ENCODE peak calls at places on chromosomes 1 and 21, in six cellular contexts. One of them, this sample, is unnamed.

GRCh38 chr21:36966846-36967657 is 583 bp upstream of the HLCS start:
- DNase-seq in mucosa of descending colon: no peak
- DNase-seq in CD8-positive, alpha-beta memory T cell: no peak
- DNase-seq in NCI-H2227 treated with DMSO at 0.1 percent for 48 hours: peak
- DNase-seq in MCF 10A: peak
- DNase-seq in GM03348: no peak
- DNase-seq in this sample: peak

GRCh38 chr1:108199231-108199657 is 899 bp downstream of the SLC25A24 start:
- DNase-seq in GM03348: peak
- DNase-seq in NCI-H2227 treated with DMSO at 0.1 percent for 48 hours: peak
- DNase-seq in MCF 10A: peak
- DNase-seq in CD8-positive, alpha-beta memory T cell: no peak
- DNase-seq in mucosa of descending colon: no peak
- DNase-seq in this sample: peak

GRCh38 chr1:203140743-203141520 is 13.4 kb downstream of the ADORA1 start:
- DNase-seq in GM03348: no peak
- DNase-seq in NCI-H2227 treated with DMSO at 0.1 percent for 48 hours: no peak
- DNase-seq in mucosa of descending colon: no peak
- DNase-seq in CD8-positive, alpha-beta memory T cell: no peak
- DNase-seq in MCF 10A: no peak
- DNase-seq in this sample: no peak

GRCh38 chr1:174713796-174714195 is 266.0 kb downstream of the GPR52 start:
- DNase-seq in mucosa of descending colon: no peak
- DNase-seq in MCF 10A: no peak
- DNase-seq in NCI-H2227 treated with DMSO at 0.1 percent for 48 hours: no peak
- DNase-seq in GM03348: no peak
- DNase-seq in CD8-positive, alpha-beta memory T cell: no peak
- DNase-seq in this sample: peak

GRCh38 chr21:42228709-42229220 is 9.8 kb downstream of the ABCG1 start:
- DNase-seq in GM03348: no peak
- DNase-seq in NCI-H2227 treated with DMSO at 0.1 percent for 48 hours: no peak
- DNase-seq in MCF 10A: no peak
- DNase-seq in mucosa of descending colon: no peak
- DNase-seq in CD8-positive, alpha-beta memory T cell: no peak
- DNase-seq in this sample: no peak

GRCh38 chr1:247935781-247936180 is 11.1 kb downstream of the OR2AJ1 start:
- DNase-seq in CD8-positive, alpha-beta memory T cell: no peak
- DNase-seq in MCF 10A: no peak
- DNase-seq in NCI-H2227 treated with DMSO at 0.1 percent for 48 hours: no peak
- DNase-seq in mucosa of descending colon: no peak
- DNase-seq in GM03348: no peak
- DNase-seq in this sample: no peak

GRCh38 chr1:213231795-213232231 is 180.8 kb downstream of the RPS6KC1 start:
- DNase-seq in NCI-H2227 treated with DMSO at 0.1 percent for 48 hours: peak
- DNase-seq in mucosa of descending colon: no peak
- DNase-seq in GM03348: no peak
- DNase-seq in CD8-positive, alpha-beta memory T cell: no peak
- DNase-seq in MCF 10A: no peak
- DNase-seq in this sample: peak

GRCh38 chr1:91015358-91015780 is 6.5 kb downstream of the ZNF644 start:
- DNase-seq in MCF 10A: no peak
- DNase-seq in NCI-H2227 treated with DMSO at 0.1 percent for 48 hours: no peak
- DNase-seq in mucosa of descending colon: no peak
- DNase-seq in GM03348: no peak
- DNase-seq in CD8-positive, alpha-beta memory T cell: no peak
- DNase-seq in this sample: peak

GRCh38 chr1:25502957-25503356 is 40.4 kb upstream of the LDLRAP1 start:
- DNase-seq in mucosa of descending colon: no peak
- DNase-seq in NCI-H2227 treated with DMSO at 0.1 percent for 48 hours: no peak
- DNase-seq in MCF 10A: no peak
- DNase-seq in GM03348: peak
- DNase-seq in CD8-positive, alpha-beta memory T cell: no peak
- DNase-seq in this sample: no peak

GRCh38 chr1:40477680-40478057 is 579 bp downstream of the ZFP69 start:
- DNase-seq in MCF 10A: no peak
- DNase-seq in GM03348: peak
- DNase-seq in NCI-H2227 treated with DMSO at 0.1 percent for 48 hours: peak
- DNase-seq in CD8-positive, alpha-beta memory T cell: no peak
- DNase-seq in mucosa of descending colon: no peak
- DNase-seq in this sample: peak

GRCh38 chr1:64163972-64164371 is 39.5 kb upstream of the UBE2U start:
- DNase-seq in CD8-positive, alpha-beta memory T cell: no peak
- DNase-seq in MCF 10A: peak
- DNase-seq in GM03348: peak
- DNase-seq in mucosa of descending colon: no peak
- DNase-seq in NCI-H2227 treated with DMSO at 0.1 percent for 48 hours: peak
- DNase-seq in this sample: peak

GRCh38 chr21:38126677-38127271 is 130.0 kb upstream of the KCNJ15 start:
- DNase-seq in GM03348: peak
- DNase-seq in MCF 10A: peak
- DNase-seq in CD8-positive, alpha-beta memory T cell: no peak
- DNase-seq in NCI-H2227 treated with DMSO at 0.1 percent for 48 hours: no peak
- DNase-seq in mucosa of descending colon: no peak
- DNase-seq in this sample: peak

GRCh38 chr1:193706763-193707162 is 520.4 kb upstream of the B3GALT2 start:
- DNase-seq in NCI-H2227 treated with DMSO at 0.1 percent for 48 hours: no peak
- DNase-seq in mucosa of descending colon: no peak
- DNase-seq in GM03348: no peak
- DNase-seq in CD8-positive, alpha-beta memory T cell: no peak
- DNase-seq in MCF 10A: no peak
- DNase-seq in this sample: no peak

GRCh38 chr1:160267284-160267991 is 5.1 kb upstream of the DCAF8 start:
- DNase-seq in mucosa of descending colon: no peak
- DNase-seq in NCI-H2227 treated with DMSO at 0.1 percent for 48 hours: no peak
- DNase-seq in GM03348: no peak
- DNase-seq in MCF 10A: no peak
- DNase-seq in CD8-positive, alpha-beta memory T cell: no peak
- DNase-seq in this sample: no peak

GRCh38 chr1:35588197-35588910 is 15.2 kb downstream of the TFAP2E start:
- DNase-seq in mucosa of descending colon: no peak
- DNase-seq in GM03348: no peak
- DNase-seq in NCI-H2227 treated with DMSO at 0.1 percent for 48 hours: no peak
- DNase-seq in MCF 10A: no peak
- DNase-seq in CD8-positive, alpha-beta memory T cell: no peak
- DNase-seq in this sample: no peak

GRCh38 chr1:217535601-217536377 is 95.1 kb downstream of the GPATCH2 start:
- DNase-seq in NCI-H2227 treated with DMSO at 0.1 percent for 48 hours: no peak
- DNase-seq in mucosa of descending colon: no peak
- DNase-seq in GM03348: peak
- DNase-seq in MCF 10A: peak
- DNase-seq in CD8-positive, alpha-beta memory T cell: no peak
- DNase-seq in this sample: no peak

GRCh38 chr21:29499734-29500343 is 201.1 kb downstream of the BACH1 start:
- DNase-seq in MCF 10A: peak
- DNase-seq in CD8-positive, alpha-beta memory T cell: no peak
- DNase-seq in mucosa of descending colon: no peak
- DNase-seq in GM03348: peak
- DNase-seq in NCI-H2227 treated with DMSO at 0.1 percent for 48 hours: no peak
- DNase-seq in this sample: peak

GRCh38 chr1:81234237-81234636 is 566.5 kb upstream of the ADGRL2 start:
- DNase-seq in MCF 10A: no peak
- DNase-seq in mucosa of descending colon: no peak
- DNase-seq in CD8-positive, alpha-beta memory T cell: no peak
- DNase-seq in GM03348: no peak
- DNase-seq in NCI-H2227 treated with DMSO at 0.1 percent for 48 hours: no peak
- DNase-seq in this sample: no peak

This sample was measured in pons.